ENCODE peak calls at places on chromosomes 4 and X, in eight cellular contexts. I is Karpas-422, W is PC-3, A is fibroblast of lung, J is mesenchymal stem cell, C is K562, T is IMR-90, L is neural progenitor cell. S is an unnamed sample. For H3K9me3, the result is how much of the 10 kb centered on the place peaks cover.

GRCh38 chr4:168584321-168584771 is 87.5 kb downstream of the PALLD start:
- DNase-seq in I (no peak), W (peak), A (peak), J (no peak), C (no peak), T (peak), L (no peak), S (no peak)

GRCh38 chrX:104641176-104641575 is 75.2 kb downstream of the IL1RAPL2 start:
- DNase-seq in I (no peak), W (peak), A (no peak), J (no peak), C (no peak), T (no peak), L (no peak), S (no peak)

GRCh38 chr4:40722576-40723161 is 27.1 kb upstream of the NSUN7 start:
- DNase-seq in I (no peak), W (no peak), A (no peak), J (peak), C (peak), T (no peak), L (no peak), S (no peak)

GRCh38 chr4:154314248-154314647 is 177.4 kb downstream of the DCHS2 start:
- DNase-seq in I (peak), W (peak), A (peak), J (peak), C (peak), T (no peak), L (peak), S (no peak)

GRCh38 chr4:144967161-144967560 is 130.8 kb downstream of the ANAPC10 start:
- DNase-seq in I (no peak), W (peak), A (no peak), J (no peak), C (no peak), T (no peak), L (no peak), S (no peak)

GRCh38 chrX:124018031-124018430 is 56.5 kb downstream of the STAG2 start:
- DNase-seq in I (peak), W (peak), A (no peak), J (peak), C (no peak), T (peak), L (no peak), S (no peak)

GRCh38 chrX:54484666-54485065 is 11.4 kb downstream of the FGD1 start:
- DNase-seq in I (no peak), W (no peak), A (no peak), J (no peak), C (no peak), T (no peak), L (peak), S (no peak)

GRCh38 chrX:134925551-134925950 is 65.2 kb upstream of the SMIM10 start:
- DNase-seq in I (no peak), W (no peak), A (no peak), J (no peak), C (no peak), T (no peak), L (no peak), S (no peak)

GRCh38 chr4:8297691-8298485 is 28.3 kb downstream of the HTRA3 start:
- DNase-seq in I (no peak), W (no peak), A (no peak), J (no peak), C (no peak), T (no peak), L (no peak), S (no peak)

GRCh38 chrX:21973321-21974010 is 33.0 kb downstream of the SMS start:
- DNase-seq in I (no peak), W (peak), A (no peak), J (no peak), C (no peak), T (no peak), L (no peak), S (no peak)

GRCh38 chrX:24838624-24839023 is 144.9 kb downstream of the POLA1 start:
- DNase-seq in I (peak), W (peak), A (peak), J (peak), C (peak), T (peak), L (peak), S (peak)

GRCh38 chr4:145808021-145808650 is 128.2 kb downstream of the C4orf51 start:
- DNase-seq in I (no peak), W (peak), A (peak), J (peak), C (peak), T (peak), L (no peak), S (peak)

GRCh38 chrX:39616098-39616729 is 481.5 kb downstream of the BCOR start:
- DNase-seq in I (no peak), W (no peak), A (no peak), J (no peak), C (peak), T (no peak), L (no peak), S (no peak)

GRCh38 chrX:152635941-152636340 is 1.8 kb upstream of the GABRQ start:
- DNase-seq in I (peak), W (peak), A (peak), J (peak), C (peak), T (peak), L (peak), S (peak)

GRCh38 chr4:4849524-4850193 is 9.8 kb upstream of the MSX1 start:
- DNase-seq in I (no peak), W (no peak), A (no peak), J (no peak), C (no peak), T (no peak), L (no peak), S (no peak)

GRCh38 chr4:16377887-16378286 is 151.6 kb upstream of the TAPT1 start:
- DNase-seq in I (no peak), W (no peak), A (no peak), J (no peak), C (no peak), T (no peak), L (peak), S (no peak)

GRCh38 chr4:180993179-180993841 is 1249.9 kb upstream of the TENM3 start:
- DNase-seq in I (no peak), W (no peak), A (no peak), J (no peak), C (no peak), T (no peak), L (no peak), S (no peak)

GRCh38 chr4:126445596-126445995 is 1130.8 kb downstream of the FAT4 start:
- DNase-seq in I (no peak), W (no peak), A (no peak), J (no peak), C (no peak), T (peak), L (no peak), S (no peak)

GRCh38 chrX:2708601-2709200 is 17.6 kb downstream of the CD99 start:
- DNase-seq in I (peak), W (no peak), A (no peak), J (no peak), C (no peak), T (no peak), L (no peak), S (no peak)

GRCh38 chrX:8139713-8140112 is 31.4 kb downstream of the VCX2 start:
- DNase-seq in I (no peak), W (peak), A (peak), J (peak), C (no peak), T (no peak), L (no peak), S (no peak)

GRCh38 chrX:154019633-154020499 is at the start of gene IRAK1:
- DNase-seq in I (peak), W (peak), A (peak), J (peak), C (peak), T (peak), L (peak), S (no peak)

GRCh38 chr4:47972181-47972580 is 44.3 kb downstream of the CNGA1 start:
- DNase-seq in I (no peak), W (no peak), A (no peak), J (no peak), C (no peak), T (no peak), L (no peak), S (no peak)

GRCh38 chr4:118280501-118281218 is 72.1 kb downstream of the PRSS12 start:
- DNase-seq in I (peak), W (peak), A (peak), J (peak), C (peak), T (peak), L (peak), S (no peak)

GRCh38 chr4:101346312-101346561 is 1.1 kb downstream of the PPP3CA start:
- DNase-seq in I (no peak), W (no peak), A (no peak), J (no peak), C (no peak), T (no peak), L (no peak), S (no peak)

GRCh38 chr4:83328486-83328885 is 6.2 kb downstream of the HPSE start:
- DNase-seq in I (peak), W (no peak), A (no peak), J (no peak), C (peak), T (no peak), L (peak), S (no peak)

GRCh38 chrX:149871940-149872339 is 9.0 kb upstream of the MAGEA8 start:
- DNase-seq in I (peak), W (peak), A (peak), J (peak), C (peak), T (no peak), L (peak), S (no peak)

GRCh38 chr4:156378053-156378665 is 424.5 kb upstream of the CTSO start:
- DNase-seq in I (peak), W (peak), A (peak), J (peak), C (no peak), T (peak), L (peak), S (no peak)

GRCh38 chr4:188986271-188986689 is 847.0 kb downstream of the TRIML1 start:
- DNase-seq in I (no peak), W (peak), A (peak), J (peak), C (no peak), T (peak), L (no peak), S (no peak)

GRCh38 chrX:17413228-17413627 is 38.2 kb downstream of the NHS start:
- DNase-seq in I (no peak), W (peak), A (peak), J (peak), C (no peak), T (peak), L (no peak), S (no peak)

GRCh38 chr4:151099976-151100417 is 569 bp downstream of the RPS3A start:
- DNase-seq in I (peak), W (no peak), A (peak), J (no peak), C (no peak), T (peak), L (no peak), S (no peak)

GRCh38 chrX:1071351-1071750 is 141.1 kb downstream of the CRLF2 start:
- DNase-seq in I (no peak), W (no peak), A (no peak), J (no peak), C (no peak), T (no peak), L (no peak), S (no peak)

GRCh38 chr4:163380703-163381102 is 37.0 kb downstream of the NPY5R start:
- DNase-seq in I (no peak), W (no peak), A (no peak), J (no peak), C (no peak), T (no peak), L (no peak), S (no peak)

GRCh38 chr4:104429150-104429741 is 65.4 kb downstream of the CXXC4 start:
- DNase-seq in I (no peak), W (no peak), A (peak), J (peak), C (no peak), T (no peak), L (no peak), S (peak)

GRCh38 chrX:55623100-55623499 is at the start of gene FOXR2:
- DNase-seq in I (no peak), W (no peak), A (no peak), J (no peak), C (no peak), T (no peak), L (no peak), S (no peak)

GRCh38 chrX:55624403-55624802 is 1.2 kb downstream of the FOXR2 start:
- DNase-seq in I (no peak), W (no peak), A (no peak), J (no peak), C (no peak), T (no peak), L (no peak), S (no peak)

GRCh38 chrX:55619547-55619946 is 3.7 kb upstream of the FOXR2 start:
- DNase-seq in I (no peak), W (no peak), A (no peak), J (no peak), C (no peak), T (no peak), L (no peak), S (no peak)
- H3K9me3 ChIP-seq in I (under half), W (under half), A (under half), J (under half), C (under half), T (under half), L (under half), S (under half)

GRCh38 chr4:97317691-97318090 is 825.6 kb downstream of the STPG2 start:
- DNase-seq in I (no peak), W (no peak), A (no peak), J (no peak), C (no peak), T (no peak), L (peak), S (no peak)
- H3K9ac ChIP-seq in I (no peak), W (no peak), A (no peak), J (no peak), C (no peak), T (no peak), L (no peak), S (no peak)

GRCh38 chr4:153000068-153000420 is 63.9 kb downstream of the FHDC1 start:
- DNase-seq in I (no peak), W (no peak), A (no peak), J (no peak), C (no peak), T (no peak), L (no peak), S (no peak)
- H3K4me3 ChIP-seq in I (no peak), W (no peak), A (no peak), J (no peak), C (no peak), T (no peak), L (no peak), S (no peak)

DNA sequence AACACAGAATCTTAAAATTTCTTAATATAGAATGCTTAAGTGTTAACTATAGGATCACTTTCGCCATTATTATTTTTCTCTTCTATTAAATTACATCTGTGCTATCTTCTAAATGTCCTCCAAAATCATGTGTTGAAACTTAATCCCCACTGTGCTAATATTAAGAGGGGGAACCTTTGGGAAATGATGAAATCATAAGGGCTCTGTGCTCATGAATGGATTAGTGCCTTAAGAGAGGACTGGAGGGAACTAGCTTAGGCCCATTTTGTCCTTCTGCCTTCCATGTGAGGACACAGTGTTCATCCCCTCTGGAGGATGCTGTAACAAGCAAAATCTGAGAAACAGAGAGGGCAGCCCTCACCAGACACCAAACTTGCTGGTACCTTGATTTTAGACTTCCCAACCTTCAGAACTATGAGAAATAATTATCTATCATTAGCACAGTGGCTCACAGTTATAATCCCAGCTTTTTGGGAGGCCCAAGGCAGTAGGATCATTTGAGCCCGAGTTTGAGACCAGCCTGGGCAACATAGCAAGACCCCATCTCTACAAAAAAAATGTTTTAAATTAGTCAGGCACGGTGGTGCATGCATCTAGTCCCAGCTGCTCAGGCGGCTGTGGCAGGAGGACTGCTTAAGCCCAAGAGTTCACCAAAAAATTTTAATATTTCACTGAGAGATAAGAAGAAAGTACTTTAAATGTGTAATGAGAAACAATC is 26.3 kb downstream of the KLHL8 start:
- DNase-seq in I (no peak), W (no peak), A (no peak), J (no peak), C (no peak), T (no peak), L (no peak), S (peak)
- H3K9me3 ChIP-seq in I (under half), W (under half), A (under half), J (under half), C (under half), T (under half), L (under half), S (under half)

GRCh38 chr4:121199742-121200561 is 35.8 kb upstream of the TNIP3 start:
- DNase-seq in I (no peak), W (no peak), A (no peak), J (no peak), C (no peak), T (no peak), L (no peak), S (no peak)
- H3K9ac ChIP-seq in I (no peak), W (no peak), A (no peak), J (no peak), C (no peak), T (no peak), L (no peak), S (no peak)

DNA sequence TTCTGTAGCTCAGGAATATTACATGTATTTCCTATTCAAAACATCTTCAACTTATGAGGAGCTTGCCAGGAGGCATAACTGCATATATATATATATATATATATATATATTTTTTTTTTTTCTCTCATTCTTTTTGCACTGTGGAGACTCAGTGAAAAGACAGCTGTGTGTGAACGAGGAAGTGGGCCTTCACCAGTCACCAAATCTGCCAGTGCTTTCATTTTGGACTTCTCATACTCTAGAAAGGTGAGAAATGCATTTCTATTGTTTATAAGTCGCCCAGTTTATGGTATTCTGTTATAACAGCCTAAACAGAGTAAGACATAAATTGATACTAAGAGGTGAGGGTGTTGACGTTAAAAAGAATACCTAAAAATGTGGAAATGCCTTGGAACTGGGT is 710.6 kb downstream of the TRAM1L1 start:
- DNase-seq in I (no peak), W (no peak), A (no peak), J (no peak), C (no peak), T (no peak), L (no peak), S (no peak)
- H3K4me3 ChIP-seq in I (no peak), W (no peak), A (no peak), J (no peak), C (no peak), T (no peak), L (no peak), S (no peak)

S was measured in SK-N-MC.